ENCODE peak calls at places on chromosome 19, in six cellular contexts. U, D, P, A, W and Y are unnamed samples.

GRCh38 chr19:55340144-55340783 is 588 bp downstream of the KMT5C start:
- DNase-seq in U (no peak), D (peak), P (no peak), A (no peak), W (no peak), Y (no peak)

GRCh38 chr19:39390460-39390758 is 497 bp downstream of the PAF1 start:
- DNase-seq in U (peak), D (no peak), P (no peak), A (peak), W (no peak), Y (no peak)

GRCh38 chr19:5434970-5435641 is 20.1 kb upstream of the ZNRF4 start:
- DNase-seq in U (peak), D (no peak), P (peak), A (peak), W (peak), Y (no peak)

GRCh38 chr19:38850976-38851621 is 1.3 kb upstream of the HNRNPL start:
- DNase-seq in U (no peak), D (no peak), P (peak), A (no peak), W (no peak), Y (no peak)

GRCh38 chr19:53991224-53992113 is at the start of gene CACNG6:
- DNase-seq in U (no peak), D (peak), P (no peak), A (no peak), W (peak), Y (no peak)

GRCh38 chr19:7846247-7846646 is 16.2 kb downstream of the EVI5L start:
- DNase-seq in U (no peak), D (no peak), P (no peak), A (no peak), W (no peak), Y (no peak)

GRCh38 chr19:4557971-4558941 is 1.2 kb downstream of the SEMA6B start:
- DNase-seq in U (peak), D (peak), P (peak), A (peak), W (peak), Y (no peak)

GRCh38 chr19:3324405-3324856 is 42.0 kb upstream of the NFIC start:
- DNase-seq in U (peak), D (no peak), P (peak), A (peak), W (peak), Y (peak)

GRCh38 chr19:46350758-46351159 is 3.9 kb downstream of the PPP5C start:
- DNase-seq in U (no peak), D (no peak), P (peak), A (no peak), W (peak), Y (no peak)

GRCh38 chr19:10152100-10152499 is 32.4 kb upstream of the EIF3G start:
- DNase-seq in U (no peak), D (no peak), P (no peak), A (no peak), W (no peak), Y (no peak)

GRCh38 chr19:29683009-29683408 is 17.7 kb downstream of the PLEKHF1 start:
- DNase-seq in U (no peak), D (no peak), P (no peak), A (no peak), W (no peak), Y (no peak)

GRCh38 chr19:19268453-19269385 is 4.4 kb downstream of the TM6SF2 start:
- DNase-seq in U (no peak), D (no peak), P (no peak), A (no peak), W (no peak), Y (no peak)

GRCh38 chr19:38093587-38093986 is 130.4 kb downstream of the DPF1 start:
- DNase-seq in U (no peak), D (no peak), P (no peak), A (no peak), W (no peak), Y (no peak)

GRCh38 chr19:43562698-43563241 is 12.6 kb downstream of the XRCC1 start:
- DNase-seq in U (peak), D (no peak), P (peak), A (peak), W (peak), Y (peak)

GRCh38 chr19:34480971-34481821 is at the start of gene WTIP:
- DNase-seq in U (no peak), D (peak), P (no peak), A (peak), W (peak), Y (no peak)

GRCh38 chr19:40246292-40247073 is 20.0 kb upstream of the CCNP start:
- DNase-seq in U (no peak), D (no peak), P (no peak), A (no peak), W (no peak), Y (no peak)

GRCh38 chr19:28294395-28294794 is 918.6 kb downstream of the UQCRFS1 start:
- DNase-seq in U (no peak), D (no peak), P (no peak), A (no peak), W (no peak), Y (no peak)

GRCh38 chr19:44747739-44748425 is 626 bp upstream of the BCL3 start:
- DNase-seq in U (no peak), D (peak), P (no peak), A (peak), W (no peak), Y (no peak)

GRCh38 chr19:47324502-47324901 is 7.5 kb upstream of the C5AR2 start:
- DNase-seq in U (no peak), D (no peak), P (no peak), A (no peak), W (peak), Y (no peak)

GRCh38 chr19:19650331-19650730 is 6.9 kb upstream of the GMIP start:
- DNase-seq in U (no peak), D (no peak), P (no peak), A (no peak), W (no peak), Y (no peak)